ENCODE peak calls at places on chromosome 20, in five cellular contexts. One of them, this sample, is unnamed. For H3K27me3, the result is how much of the 10 kb centered on the place peaks cover.

GRCh38 chr20:44706371-44707258 is 8.6 kb upstream of the CCN5 start:
- DNase-seq in testis: peak
- DNase-seq in ovary: no peak
- DNase-seq in GM06990: no peak
- DNase-seq in right lobe of liver: no peak
- DNase-seq in this sample: peak

GRCh38 chr20:33443006-33443511 is 504 bp downstream of the SNTA1 start:
- DNase-seq in right lobe of liver: peak
- DNase-seq in ovary: peak
- DNase-seq in GM06990: no peak
- DNase-seq in testis: no peak
- DNase-seq in this sample: no peak

GRCh38 chr20:37804584-37805566 is 98.1 kb upstream of the VSTM2L start:
- DNase-seq in ovary: no peak
- DNase-seq in GM06990: peak
- DNase-seq in testis: peak
- DNase-seq in right lobe of liver: no peak
- DNase-seq in this sample: no peak

GRCh38 chr20:44494681-44495080 is 19.0 kb downstream of the TTPAL start:
- DNase-seq in testis: no peak
- DNase-seq in right lobe of liver: no peak
- DNase-seq in ovary: no peak
- DNase-seq in GM06990: no peak
- DNase-seq in this sample: peak

GRCh38 chr20:25744261-25744660 is 47.6 kb upstream of the ZNF337 start:
- DNase-seq in ovary: no peak
- DNase-seq in right lobe of liver: no peak
- DNase-seq in GM06990: no peak
- DNase-seq in testis: no peak
- DNase-seq in this sample: no peak

GRCh38 chr20:5091902-5092301 is 27.9 kb downstream of the PCNA start:
- DNase-seq in ovary: no peak
- DNase-seq in right lobe of liver: no peak
- DNase-seq in testis: no peak
- DNase-seq in GM06990: no peak
- DNase-seq in this sample: no peak

GRCh38 chr20:25238319-25239037 is 9.4 kb upstream of the PYGB start:
- DNase-seq in GM06990: no peak
- DNase-seq in right lobe of liver: no peak
- DNase-seq in ovary: no peak
- DNase-seq in testis: no peak
- DNase-seq in this sample: peak

GRCh38 chr20:40255368-40255767 is 433.7 kb downstream of the MAFB start:
- DNase-seq in GM06990: no peak
- DNase-seq in testis: peak
- DNase-seq in ovary: no peak
- DNase-seq in right lobe of liver: no peak
- DNase-seq in this sample: no peak

GRCh38 chr20:57111028-57111373 is 155.4 kb downstream of the BMP7 start:
- DNase-seq in right lobe of liver: no peak
- DNase-seq in testis: no peak
- DNase-seq in GM06990: no peak
- DNase-seq in ovary: no peak
- DNase-seq in this sample: no peak

GRCh38 chr20:37686762-37687477 is 6.9 kb upstream of the CTNNBL1 start:
- DNase-seq in testis: no peak
- DNase-seq in right lobe of liver: no peak
- DNase-seq in GM06990: no peak
- DNase-seq in ovary: no peak
- DNase-seq in this sample: peak

GRCh38 chr20:59785118-59785959 is 148.1 kb downstream of the SYCP2 start:
- DNase-seq in right lobe of liver: no peak
- DNase-seq in ovary: no peak
- DNase-seq in testis: no peak
- DNase-seq in GM06990: no peak
- DNase-seq in this sample: no peak

GRCh38 chr20:21832442-21833152 is 127.1 kb downstream of the PAX1 start:
- DNase-seq in testis: no peak
- DNase-seq in GM06990: no peak
- DNase-seq in ovary: no peak
- DNase-seq in right lobe of liver: no peak
- DNase-seq in this sample: no peak

GRCh38 chr20:10502098-10502526 is 67.0 kb downstream of the SLX4IP start:
- DNase-seq in right lobe of liver: no peak
- DNase-seq in ovary: no peak
- DNase-seq in testis: no peak
- DNase-seq in GM06990: no peak
- DNase-seq in this sample: no peak

GRCh38 chr20:11271920-11272594 is 598.3 kb upstream of the JAG1 start:
- DNase-seq in ovary: no peak
- DNase-seq in testis: no peak
- DNase-seq in GM06990: no peak
- DNase-seq in right lobe of liver: no peak
- DNase-seq in this sample: no peak

GRCh38 chr20:40945754-40946451 is 82.7 kb upstream of the TOP1 start:
- DNase-seq in right lobe of liver: peak
- DNase-seq in testis: peak
- DNase-seq in ovary: peak
- DNase-seq in GM06990: no peak
- DNase-seq in this sample: peak

GRCh38 chr20:11894072-11894471 is 23.6 kb upstream of the BTBD3 start:
- DNase-seq in testis: no peak
- DNase-seq in ovary: no peak
- DNase-seq in right lobe of liver: no peak
- DNase-seq in GM06990: no peak
- DNase-seq in this sample: no peak

GRCh38 chr20:36493013-36493800 is 48.1 kb upstream of the MYL9 start:
- DNase-seq in right lobe of liver: no peak
- DNase-seq in testis: no peak
- DNase-seq in GM06990: no peak
- DNase-seq in ovary: no peak
- DNase-seq in this sample: no peak

GRCh38 chr20:37519508-37520416 is 1.3 kb upstream of the NNAT start:
- DNase-seq in right lobe of liver: no peak
- DNase-seq in GM06990: no peak
- DNase-seq in ovary: no peak
- DNase-seq in testis: no peak
- DNase-seq in this sample: no peak

GRCh38 chr20:52349806-52350205 is 158.2 kb upstream of the ZFP64 start:
- DNase-seq in right lobe of liver: no peak
- DNase-seq in GM06990: no peak
- DNase-seq in testis: no peak
- DNase-seq in ovary: no peak
- DNase-seq in this sample: no peak

GRCh38 chr20:1371235-1371782 is 21.5 kb downstream of the FKBP1A start:
- DNase-seq in GM06990: no peak
- DNase-seq in testis: no peak
- DNase-seq in ovary: no peak
- DNase-seq in right lobe of liver: no peak
- DNase-seq in this sample: no peak

GRCh38 chr20:4811661-4812181 is 90.0 kb downstream of the PRND start:
- DNase-seq in right lobe of liver: peak
- DNase-seq in GM06990: peak
- DNase-seq in ovary: no peak
- DNase-seq in testis: peak
- DNase-seq in this sample: no peak

GRCh38 chr20:13260620-13261279 is 39.7 kb downstream of the ISM1 start:
- DNase-seq in testis: no peak
- DNase-seq in right lobe of liver: no peak
- DNase-seq in ovary: no peak
- DNase-seq in GM06990: no peak
- DNase-seq in this sample: no peak

GRCh38 chr20:37480915-37481314 is 40.1 kb upstream of the NNAT start:
- DNase-seq in right lobe of liver: no peak
- DNase-seq in GM06990: no peak
- DNase-seq in ovary: no peak
- DNase-seq in testis: no peak
- DNase-seq in this sample: no peak

GRCh38 chr20:63702036-63702665 is 5.6 kb downstream of the ARFRP1 start:
- DNase-seq in GM06990: no peak
- DNase-seq in ovary: peak
- DNase-seq in testis: no peak
- DNase-seq in right lobe of liver: peak
- DNase-seq in this sample: no peak

GRCh38 chr20:19974621-19975435 is 42.3 kb upstream of the NAA20 start:
- DNase-seq in right lobe of liver: peak
- DNase-seq in ovary: peak
- DNase-seq in testis: peak
- DNase-seq in GM06990: no peak
- DNase-seq in this sample: peak

GRCh38 chr20:19976595-19977372 is 40.4 kb upstream of the NAA20 start:
- DNase-seq in GM06990: no peak
- DNase-seq in right lobe of liver: no peak
- DNase-seq in testis: peak
- DNase-seq in ovary: peak
- DNase-seq in this sample: peak

GRCh38 chr20:19975436-19975799 is 41.7 kb upstream of the NAA20 start:
- DNase-seq in GM06990: no peak
- DNase-seq in testis: peak
- DNase-seq in ovary: peak
- DNase-seq in right lobe of liver: no peak
- DNase-seq in this sample: no peak

GRCh38 chr20:19977373-19977770 is 39.8 kb upstream of the NAA20 start:
- DNase-seq in ovary: no peak
- DNase-seq in right lobe of liver: no peak
- DNase-seq in testis: no peak
- DNase-seq in GM06990: no peak
- DNase-seq in this sample: no peak

GRCh38 chr20:19975901-19976300 is 41.3 kb upstream of the NAA20 start:
- DNase-seq in right lobe of liver: no peak
- DNase-seq in GM06990: no peak
- DNase-seq in ovary: no peak
- DNase-seq in testis: peak
- DNase-seq in this sample: peak
- H3K4me3 ChIP-seq in right lobe of liver: peak
- H3K4me3 ChIP-seq in GM06990: no peak
- H3K4me3 ChIP-seq in ovary: peak
- H3K4me3 ChIP-seq in testis: peak
- H3K4me3 ChIP-seq in this sample: peak

DNA sequence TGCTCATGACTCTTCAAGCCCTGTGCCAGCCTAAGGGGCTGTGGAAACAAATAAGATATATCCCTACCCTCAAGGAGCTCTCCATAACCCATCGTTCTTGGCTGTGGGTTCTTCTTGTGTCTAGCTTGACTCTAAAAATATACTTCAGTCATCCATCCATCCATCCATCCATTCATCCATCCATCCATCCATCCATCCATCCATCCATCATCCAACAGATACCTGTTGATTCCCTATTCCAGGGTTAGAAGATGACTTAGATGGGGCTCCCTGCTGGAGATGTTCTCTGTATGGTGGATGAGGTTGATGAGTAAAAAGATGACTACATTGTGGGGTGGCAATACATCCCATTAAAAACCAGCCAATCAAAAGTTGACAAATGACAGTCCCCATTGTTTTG is 23.5 kb downstream of the HCK start:
- DNase-seq in ovary: no peak
- DNase-seq in GM06990: no peak
- DNase-seq in testis: no peak
- DNase-seq in right lobe of liver: no peak
- DNase-seq in this sample: no peak
- H3K27me3 ChIP-seq in ovary: under half
- H3K27me3 ChIP-seq in GM06990: under half
- H3K27me3 ChIP-seq in testis: under half
- H3K27me3 ChIP-seq in right lobe of liver: under half
- H3K27me3 ChIP-seq in this sample: under half

GRCh38 chr20:14633507-14633906 is 296.1 kb upstream of the FLRT3 start:
- DNase-seq in right lobe of liver: no peak
- DNase-seq in testis: no peak
- DNase-seq in ovary: no peak
- DNase-seq in GM06990: no peak
- DNase-seq in this sample: no peak

GRCh38 chr20:14634666-14635065 is 297.3 kb upstream of the FLRT3 start:
- DNase-seq in testis: no peak
- DNase-seq in ovary: no peak
- DNase-seq in right lobe of liver: no peak
- DNase-seq in GM06990: no peak
- DNase-seq in this sample: peak

GRCh38 chr20:14631011-14631410 is 293.6 kb upstream of the FLRT3 start:
- DNase-seq in GM06990: no peak
- DNase-seq in ovary: no peak
- DNase-seq in right lobe of liver: no peak
- DNase-seq in testis: no peak
- DNase-seq in this sample: no peak

GRCh38 chr20:14637441-14637840 is 300.0 kb upstream of the FLRT3 start:
- DNase-seq in ovary: no peak
- DNase-seq in testis: no peak
- DNase-seq in right lobe of liver: no peak
- DNase-seq in GM06990: no peak
- DNase-seq in this sample: no peak

DNA sequence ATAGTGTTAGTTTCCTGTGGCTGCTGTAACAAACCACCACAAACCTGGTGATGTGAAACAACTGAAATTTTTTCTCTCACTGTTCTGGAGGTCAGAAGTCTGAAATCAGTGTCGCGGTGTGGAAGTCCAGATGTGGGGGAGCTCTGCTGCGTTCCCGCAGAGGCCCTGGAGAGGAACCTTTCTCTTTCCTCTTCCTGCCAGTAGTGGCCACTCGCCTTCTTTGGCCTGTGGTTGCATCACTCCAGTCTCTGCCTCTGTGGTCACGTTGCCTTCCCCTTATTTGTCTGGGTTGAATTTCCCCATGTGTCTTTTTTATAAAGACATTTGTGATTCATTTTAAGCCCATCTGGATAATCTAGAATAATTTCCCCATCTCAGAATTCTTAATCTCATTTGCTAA is 295.5 kb upstream of the FLRT3 start:
- DNase-seq in GM06990: no peak
- DNase-seq in ovary: no peak
- DNase-seq in testis: no peak
- DNase-seq in right lobe of liver: no peak
- DNase-seq in this sample: no peak
- TF ChIP-seq CTCF in GM06990: no peak
- TF ChIP-seq CTCF in ovary: no peak
- TF ChIP-seq CTCF in testis: no peak
- TF ChIP-seq CTCF in right lobe of liver: no peak
- TF ChIP-seq CTCF in this sample: no peak

DNA sequence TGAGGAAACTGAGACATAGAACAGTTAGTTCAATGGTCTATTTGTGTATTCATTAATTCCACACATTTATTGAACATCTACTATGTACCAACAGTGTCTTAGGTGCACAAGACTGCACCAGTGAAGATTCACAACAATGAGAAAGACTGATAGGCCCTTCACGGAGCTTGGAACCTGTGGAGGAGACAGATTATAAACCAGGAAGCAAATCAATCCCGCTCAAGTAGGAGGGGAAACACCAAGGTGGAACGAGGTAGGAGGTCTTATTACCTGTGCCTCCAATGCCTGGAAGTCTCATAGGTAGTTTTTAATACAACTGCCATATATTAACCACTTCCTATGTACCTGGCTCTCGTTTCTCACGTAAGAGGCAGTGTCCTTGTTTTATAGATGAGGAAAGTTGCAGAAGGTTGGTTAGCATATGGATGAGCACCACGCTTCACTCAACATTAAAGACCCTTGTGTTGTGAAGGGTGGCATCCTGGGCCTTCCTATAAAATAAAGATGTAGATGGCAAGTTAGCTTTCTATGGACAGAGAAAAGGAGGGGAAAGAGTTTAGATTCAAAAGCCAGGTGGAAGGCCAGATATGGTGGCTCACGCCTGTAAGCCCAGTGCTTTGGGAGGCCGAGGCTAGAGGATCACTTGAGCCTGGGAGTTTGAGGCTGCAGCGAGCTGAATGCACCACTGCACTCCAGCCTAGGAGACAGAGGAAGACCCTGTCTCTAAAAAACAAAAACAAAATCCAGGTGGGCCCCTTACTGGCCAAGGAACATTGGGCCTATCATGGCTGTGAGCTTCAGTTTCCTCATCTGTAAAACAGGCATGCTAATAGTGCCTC is 45.1 kb downstream of the SLC13A3 start:
- DNase-seq in right lobe of liver: no peak
- DNase-seq in testis: no peak
- DNase-seq in GM06990: no peak
- DNase-seq in ovary: no peak
- DNase-seq in this sample: no peak
- H3K4me3 ChIP-seq in right lobe of liver: no peak
- H3K4me3 ChIP-seq in testis: no peak
- H3K4me3 ChIP-seq in GM06990: no peak
- H3K4me3 ChIP-seq in ovary: no peak
- H3K4me3 ChIP-seq in this sample: no peak

This sample was measured in bronchial epithelial cell.